ENCODE peak calls at places on chromosomes 11 and 22, in seven cellular contexts. Q is thoracic aorta; S is uterus; Z is HCT116; C is heart left ventricle; R is CD4-positive, alpha-beta memory T cell; G is astrocyte. M is an unnamed sample.

GRCh38 chr22:33922268-33922667 is 2.0 kb upstream of the LARGE1 start:
- DNase-seq in Q (no peak), S (peak), Z (no peak), C (peak), R (no peak), G (peak), M (peak)

GRCh38 chr11:109421981-109422590 is at the start of gene C11orf87:
- DNase-seq in Q (no peak), S (no peak), Z (no peak), C (no peak), R (no peak), G (no peak), M (peak)

GRCh38 chr11:30508594-30508993 is 77.6 kb downstream of the MPPED2 start:
- DNase-seq in Q (no peak), S (no peak), Z (no peak), C (peak), R (no peak), G (no peak), M (no peak)

GRCh38 chr11:69144316-69144715 is 11.4 kb upstream of the SMIM38 start:
- DNase-seq in Q (no peak), S (no peak), Z (no peak), C (no peak), R (no peak), G (no peak), M (no peak)

GRCh38 chr11:96026310-96026709 is 102.4 kb upstream of the MTMR2 start:
- DNase-seq in Q (no peak), S (no peak), Z (no peak), C (no peak), R (no peak), G (no peak), M (no peak)

GRCh38 chr11:45650166-45651095 is 15.0 kb downstream of the CHST1 start:
- DNase-seq in Q (no peak), S (no peak), Z (no peak), C (no peak), R (no peak), G (no peak), M (no peak)

GRCh38 chr11:40360206-40360798 is 1099.2 kb downstream of the LRRC4C start:
- DNase-seq in Q (no peak), S (no peak), Z (no peak), C (no peak), R (no peak), G (no peak), M (no peak)

GRCh38 chr11:1297576-1298473 is 11.6 kb downstream of the TOLLIP start:
- DNase-seq in Q (no peak), S (peak), Z (no peak), C (peak), R (no peak), G (no peak), M (no peak)

DNA sequence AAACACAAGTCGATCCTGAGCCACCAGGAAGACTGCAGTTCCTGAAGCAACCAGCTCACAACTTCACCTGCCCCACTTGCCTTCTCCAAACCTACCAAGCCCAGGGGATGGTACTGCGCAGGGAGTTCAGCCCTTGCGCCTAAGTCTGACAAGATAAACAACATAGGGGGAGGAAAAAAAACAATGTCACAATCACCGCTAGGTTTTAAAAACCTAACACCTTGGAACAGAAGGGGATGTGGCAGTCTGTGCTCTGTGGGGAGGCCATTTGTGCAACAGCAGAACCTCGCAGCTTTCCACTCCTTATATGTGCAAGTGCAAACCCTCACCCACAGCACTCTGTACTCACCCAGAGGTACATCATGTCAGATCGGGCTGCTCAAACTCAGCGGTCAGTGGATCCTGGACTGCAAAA is 134.2 kb downstream of the RBFOX2 start:
- DNase-seq in Q (peak), S (peak), Z (no peak), C (peak), R (no peak), G (no peak), M (no peak)
- H3K4me3 ChIP-seq in Q (peak), S (peak), Z (no peak), C (peak), R (no peak), G (no peak), M (no peak)

DNA sequence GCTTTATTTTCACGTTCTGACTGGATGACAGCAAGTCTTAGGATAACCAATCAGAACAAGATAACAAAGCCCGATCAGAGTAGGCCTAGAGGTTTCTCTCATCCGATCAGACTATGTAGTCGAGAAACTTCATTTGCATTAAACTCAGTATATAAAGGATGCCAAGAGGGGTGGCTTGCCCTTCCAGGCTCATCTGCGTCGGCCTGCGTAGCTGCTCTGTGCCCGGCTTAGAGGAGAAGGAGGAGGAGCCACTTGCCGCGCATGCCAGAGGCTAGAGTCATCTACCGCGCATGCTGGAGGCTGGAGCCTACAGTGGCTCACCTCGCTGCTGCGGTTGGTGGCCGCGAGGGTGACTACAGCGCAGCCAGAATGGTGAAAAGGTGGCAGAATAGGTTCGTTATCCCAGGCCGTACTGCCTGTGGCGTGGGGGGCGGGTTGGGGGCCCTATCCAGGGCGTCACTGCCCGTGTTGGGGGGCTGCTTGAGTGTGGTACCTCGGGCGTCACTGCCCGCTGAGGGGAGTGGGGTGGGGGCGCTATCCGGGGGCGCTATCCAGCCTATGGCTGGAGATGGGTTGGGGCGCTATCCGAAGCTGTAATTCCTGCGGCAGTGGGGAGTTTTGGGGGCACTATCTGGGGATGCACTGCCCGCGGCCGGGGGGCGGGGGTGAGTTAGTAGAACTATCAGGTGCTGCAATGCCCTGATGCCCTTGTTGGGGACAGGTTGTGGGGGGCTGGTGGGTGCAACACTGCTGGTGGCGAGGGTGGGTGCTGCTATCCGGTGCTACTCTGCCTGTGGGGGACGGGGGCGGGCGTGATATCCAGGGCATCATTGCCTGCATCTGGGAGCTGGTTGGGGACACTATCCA is at the start of gene RFPL2:
- DNase-seq in Q (no peak), S (no peak), Z (peak), C (peak), R (peak), G (peak), M (peak)
- H3K4me3 ChIP-seq in Q (no peak), S (no peak), Z (peak), C (peak), R (peak), G (no peak), M (no peak)

GRCh38 chr11:24267015-24267414 is 229.8 kb upstream of the LUZP2 start:
- DNase-seq in Q (no peak), S (no peak), Z (no peak), C (no peak), R (no peak), G (no peak), M (no peak)
- H3K4me3 ChIP-seq in Q (no peak), S (no peak), Z (no peak), C (no peak), R (no peak), G (no peak), M (no peak)

GRCh38 chr11:72222106-72222891 is 2.3 kb upstream of the INPPL1 start:
- DNase-seq in Q (no peak), S (peak), Z (no peak), C (peak), R (no peak), G (no peak), M (no peak)
- H3K4me3 ChIP-seq in Q (peak), S (peak), Z (peak), C (peak), R (peak), G (peak), M (peak)

M was measured in GM23248.